ENCODE peak calls at places on chromosomes 1 and 21, in eight cellular contexts. X, W, M, N, U, D, J and B are unnamed samples.

GRCh38 chr21:45577806-45578801 is 35.9 kb upstream of the SLC19A1 start:
- DNase-seq in N (peak), W (peak), J (no peak), D (no peak), X (peak), U (no peak), M (no peak), B (peak)

GRCh38 chr21:34553199-34553952 is 41.4 kb upstream of the KCNE1 start:
- DNase-seq in W (no peak), U (no peak), D (no peak), X (no peak), N (no peak), J (no peak), M (no peak), B (no peak)

GRCh38 chr1:99634971-99635624 is 10.8 kb upstream of the PALMD start:
- DNase-seq in X (no peak), W (no peak), U (no peak), M (no peak), D (no peak), N (no peak), J (no peak), B (no peak)

GRCh38 chr21:14270631-14271030 is 54.7 kb downstream of the RBM11 start:
- DNase-seq in D (no peak), M (no peak), W (no peak), U (no peak), N (no peak), J (no peak), X (no peak), B (no peak)

GRCh38 chr1:116131170-116131569 is 20.0 kb downstream of the MAB21L3 start:
- DNase-seq in M (no peak), D (no peak), N (no peak), X (no peak), U (no peak), W (no peak), J (no peak), B (no peak)

GRCh38 chr1:202189919-202190715 is 3.5 kb upstream of the LGR6 start:
- DNase-seq in M (no peak), U (no peak), J (no peak), W (no peak), N (no peak), D (no peak), X (no peak), B (no peak)

GRCh38 chr1:233354983-233355382 is 27.5 kb downstream of the MAP3K21 start:
- DNase-seq in D (no peak), N (no peak), W (no peak), X (no peak), U (no peak), J (no peak), M (no peak), B (no peak)

GRCh38 chr1:12201343-12202189 is 28.3 kb upstream of the VPS13D start:
- DNase-seq in U (no peak), W (peak), D (no peak), N (no peak), J (no peak), X (no peak), M (no peak), B (no peak)

GRCh38 chr1:2585318-2586092 is 1.1 kb upstream of the PRXL2B start:
- DNase-seq in N (no peak), J (peak), D (peak), X (peak), W (peak), U (peak), M (peak), B (peak)

GRCh38 chr21:45228171-45228641 is 59.5 kb downstream of the POFUT2 start:
- DNase-seq in M (no peak), U (peak), D (no peak), X (no peak), W (no peak), J (no peak), N (no peak), B (no peak)

GRCh38 chr1:25675729-25676476 is 59.3 kb downstream of the MAN1C1 start:
- DNase-seq in M (no peak), W (no peak), N (no peak), U (no peak), D (no peak), X (no peak), J (no peak), B (no peak)

GRCh38 chr1:36455386-36455785 is 5.1 kb upstream of the OSCP1 start:
- DNase-seq in N (no peak), X (no peak), M (no peak), D (no peak), W (no peak), J (no peak), U (no peak), B (no peak)

DNA sequence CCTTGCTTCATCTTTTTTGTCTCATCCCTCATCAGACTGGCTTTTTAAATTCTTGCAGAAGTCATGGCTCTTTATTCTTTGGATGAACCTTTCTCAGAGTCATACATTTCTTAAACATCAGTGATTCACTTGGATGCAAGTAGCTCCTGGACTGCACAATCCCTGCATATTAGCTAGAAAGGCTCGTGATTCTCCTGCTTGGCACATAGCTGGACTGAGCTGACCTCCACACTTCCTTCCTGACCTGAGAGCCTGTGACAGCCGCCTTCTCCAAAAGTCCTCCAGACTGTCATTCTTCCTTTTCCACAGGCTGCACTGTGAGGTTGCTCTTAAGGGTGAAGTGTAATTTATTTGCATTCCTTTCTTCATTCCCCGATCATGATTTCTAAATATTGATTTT is 109.4 kb downstream of the RGL1 start:
- DNase-seq in U (no peak), J (no peak), W (no peak), D (no peak), M (no peak), X (no peak), N (no peak), B (no peak)
- H3K4me3 ChIP-seq in U (no peak), J (no peak), W (no peak), D (no peak), M (no peak), X (no peak), N (no peak), B (no peak)

GRCh38 chr1:84573967-84574842 is at the start of gene CTBS:
- DNase-seq in W (peak), J (peak), M (peak), N (peak), U (peak), D (peak), X (peak), B (peak)
- TF ChIP-seq CTCF in W (no peak), J (no peak), M (no peak), N (no peak), U (no peak), D (no peak), X (no peak), B (no peak)

DNA sequence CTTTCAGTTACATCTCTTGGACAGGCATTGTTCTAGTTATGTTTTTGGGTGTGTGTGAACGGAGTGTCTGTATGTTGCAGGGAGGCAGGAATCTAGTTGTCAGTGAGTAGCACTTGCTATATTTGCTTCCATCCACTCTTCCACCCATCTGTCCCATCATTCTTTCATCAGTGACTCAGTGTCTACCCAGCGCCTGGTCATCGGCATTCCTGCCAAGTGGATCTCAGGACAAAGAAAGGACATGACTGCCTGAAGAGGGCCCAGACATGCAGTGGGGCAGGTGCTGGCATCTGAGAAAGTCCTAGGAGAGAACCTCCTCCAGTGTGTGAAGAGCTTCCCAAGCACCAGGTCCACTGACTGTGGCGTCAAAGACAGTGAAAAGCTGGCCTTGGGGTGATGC is 27.3 kb upstream of the MAGOH start:
- DNase-seq in N (no peak), X (no peak), W (no peak), U (no peak), D (no peak), J (no peak), M (no peak), B (no peak)
- H3K27ac ChIP-seq in N (no peak), X (no peak), W (no peak), U (no peak), D (no peak), J (no peak), M (no peak), B (no peak)

GRCh38 chr1:40983286-40983685 is 3.8 kb downstream of the CTPS1 start:
- DNase-seq in D (no peak), U (no peak), W (no peak), J (no peak), N (no peak), X (no peak), M (no peak), B (no peak)

GRCh38 chr1:40982721-40983120 is 3.2 kb downstream of the CTPS1 start:
- DNase-seq in W (no peak), X (no peak), J (no peak), D (no peak), N (no peak), M (no peak), U (no peak), B (no peak)

GRCh38 chr1:40985875-40986274 is 6.4 kb downstream of the CTPS1 start:
- DNase-seq in J (no peak), N (no peak), M (no peak), W (no peak), X (no peak), D (no peak), U (no peak), B (no peak)

GRCh38 chr1:40984531-40984930 is 5.0 kb downstream of the CTPS1 start:
- DNase-seq in D (no peak), X (no peak), W (no peak), M (no peak), J (no peak), N (no peak), U (no peak), B (no peak)

GRCh38 chr1:40984066-40984465 is 4.6 kb downstream of the CTPS1 start:
- DNase-seq in U (no peak), D (no peak), X (no peak), W (no peak), M (no peak), N (no peak), J (no peak), B (no peak)
- H3K4me3 ChIP-seq in U (no peak), D (no peak), X (no peak), W (no peak), M (no peak), N (no peak), J (no peak), B (no peak)

DNA sequence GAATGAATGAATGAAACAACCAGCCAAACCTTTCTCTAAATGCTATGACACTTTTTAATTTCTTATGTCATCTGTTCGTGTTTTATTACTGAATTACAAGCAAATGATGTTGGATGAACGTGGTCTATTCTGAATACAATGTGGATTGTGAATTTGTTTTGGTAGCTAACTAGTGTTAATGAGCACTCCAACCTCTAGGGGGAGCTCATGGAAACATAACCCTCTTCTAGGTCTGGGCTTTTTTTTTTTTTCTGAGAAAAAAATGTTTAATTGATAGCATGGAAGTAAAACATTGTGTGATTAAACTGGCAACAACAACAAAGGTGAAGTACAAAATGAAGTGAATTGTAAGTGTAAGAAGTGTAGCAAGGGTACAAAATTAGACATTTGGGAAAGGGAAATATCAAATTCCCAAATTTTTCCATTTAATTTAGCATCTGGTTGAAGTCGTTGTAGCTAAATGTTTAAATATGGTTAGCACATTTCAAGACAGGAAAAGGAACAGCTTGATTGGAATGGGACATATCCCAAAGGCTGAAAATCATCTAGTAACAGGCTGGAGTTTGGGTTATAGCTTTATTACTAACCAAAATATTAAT is 42.6 kb upstream of the PTGS2 start:
- DNase-seq in M (no peak), D (peak), J (no peak), X (no peak), U (no peak), W (no peak), N (no peak), B (no peak)
- TF ChIP-seq CTCF in M (peak), D (peak), J (peak), X (peak), U (no peak), W (peak), N (no peak), B (no peak)

DNA sequence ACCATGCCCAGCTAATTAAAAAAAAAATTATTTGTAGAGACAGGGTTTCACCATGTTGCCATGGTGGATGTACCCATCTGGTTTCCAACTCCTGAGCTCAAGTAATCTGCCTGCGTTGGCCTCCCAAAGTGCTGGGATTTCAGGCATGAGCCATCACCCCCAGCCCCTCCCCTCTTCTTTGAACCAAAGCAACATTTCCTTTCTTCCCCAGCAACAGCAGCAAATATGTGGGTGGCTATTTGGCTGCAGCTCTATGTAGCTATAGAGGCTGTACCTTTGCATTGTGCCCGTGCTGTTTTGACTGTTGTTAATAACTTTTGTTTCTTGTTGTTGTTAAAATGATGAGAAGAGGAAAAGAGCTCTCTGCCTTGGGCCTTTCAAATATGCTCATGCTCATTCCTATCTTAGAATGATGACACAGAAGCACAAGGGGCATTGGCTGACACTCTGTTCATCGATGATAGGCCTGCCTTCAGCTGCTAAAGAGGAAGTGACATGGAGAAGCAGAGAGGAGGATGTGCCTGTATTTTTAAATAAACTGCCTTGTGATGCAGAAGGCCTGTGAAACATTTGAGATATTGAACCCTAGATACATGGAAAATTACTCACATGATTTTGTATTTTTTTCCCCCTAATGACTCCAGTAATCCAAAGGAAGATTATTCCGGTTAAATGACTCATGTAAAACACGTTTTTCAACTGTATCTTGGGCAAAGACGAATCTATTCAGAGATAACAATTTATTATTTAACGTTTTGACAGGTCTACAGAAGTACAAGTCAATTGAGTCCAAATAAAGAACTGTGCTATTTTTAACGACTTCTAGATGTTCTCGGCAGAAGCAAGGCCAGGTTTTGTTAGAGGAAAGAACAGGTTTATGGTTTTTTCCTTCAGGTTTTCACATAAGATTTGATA is 20.5 kb upstream of the XPR1 start:
- DNase-seq in N (no peak), W (no peak), M (no peak), X (peak), U (no peak), D (peak), J (no peak), B (no peak)
- H3K27ac ChIP-seq in N (peak), W (no peak), M (peak), X (peak), U (peak), D (peak), J (peak), B (peak)

DNA sequence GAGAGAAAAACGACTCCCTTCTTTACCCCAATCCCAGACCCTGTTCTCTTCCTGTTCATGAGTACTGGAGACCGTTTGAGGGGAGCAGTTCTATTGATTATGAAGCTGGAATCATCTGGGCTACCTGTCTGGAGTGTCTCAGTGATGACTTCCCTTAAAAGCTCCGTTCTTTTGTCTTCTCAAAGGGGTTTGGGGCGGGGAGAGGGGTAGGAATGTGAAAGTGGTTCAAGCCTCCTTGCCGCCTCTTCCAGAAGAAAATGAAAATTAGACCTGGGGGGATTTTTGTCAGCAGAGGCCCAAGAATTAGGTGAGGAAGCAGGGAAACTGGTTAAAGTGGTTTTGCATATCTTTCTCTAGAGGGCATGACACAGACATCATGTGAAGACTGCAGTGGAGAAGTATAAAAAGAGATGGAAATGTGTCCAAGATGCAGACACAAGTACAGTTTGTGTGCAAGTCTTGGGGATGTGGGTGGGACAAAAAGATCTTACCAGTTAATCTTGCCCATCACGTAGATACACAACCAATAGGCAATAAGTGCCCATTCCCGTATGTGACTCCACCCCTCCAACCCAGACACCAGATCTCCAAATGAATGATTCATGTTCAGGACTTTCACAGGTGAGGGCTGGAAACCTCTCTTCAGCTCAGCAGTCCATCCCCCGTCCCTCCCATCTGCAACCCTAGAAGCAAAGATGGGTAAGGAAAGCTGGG is 470 bp upstream of the MTMR11 start:
- DNase-seq in N (no peak), M (no peak), U (no peak), J (no peak), X (no peak), D (no peak), W (no peak), B (no peak)
- H3K4me3 ChIP-seq in N (peak), M (peak), U (peak), J (peak), X (peak), D (peak), W (peak), B (no peak)